ENCODE peak calls at places on chromosome 9, in ten cellular contexts. One of them, this sample, is unnamed.

GRCh38 chr9:35406183-35406959 is 83.5 kb upstream of the RUSC2 start:
- DNase-seq in pons: no peak
- DNase-seq in HFFc6: no peak
- DNase-seq in activated CD8-positive, alpha-beta memory T cell treated with anti-CD3 and anti-CD28 coated beads, Interleukin-2, amount 50 U/mL, for 48 hours: peak
- DNase-seq in pancreas: peak
- DNase-seq in CD8-positive, alpha-beta T cell: peak
- DNase-seq in Right ventricle myocardium superior: peak
- DNase-seq in amygdala: no peak
- DNase-seq in RPMI7951: no peak
- DNase-seq in posterior cingulate gyrus: no peak
- DNase-seq in this sample: no peak

GRCh38 chr9:93976081-93976480 is 20.9 kb upstream of the BARX1 start:
- DNase-seq in HFFc6: no peak
- DNase-seq in Right ventricle myocardium superior: no peak
- DNase-seq in activated CD8-positive, alpha-beta memory T cell treated with anti-CD3 and anti-CD28 coated beads, Interleukin-2, amount 50 U/mL, for 48 hours: no peak
- DNase-seq in CD8-positive, alpha-beta T cell: no peak
- DNase-seq in amygdala: no peak
- DNase-seq in pons: no peak
- DNase-seq in RPMI7951: no peak
- DNase-seq in pancreas: no peak
- DNase-seq in posterior cingulate gyrus: no peak
- DNase-seq in this sample: no peak

GRCh38 chr9:35705372-35705771 is 15.6 kb upstream of the TPM2 start:
- DNase-seq in HFFc6: no peak
- DNase-seq in posterior cingulate gyrus: no peak
- DNase-seq in pons: no peak
- DNase-seq in pancreas: no peak
- DNase-seq in RPMI7951: no peak
- DNase-seq in Right ventricle myocardium superior: peak
- DNase-seq in amygdala: no peak
- DNase-seq in CD8-positive, alpha-beta T cell: no peak
- DNase-seq in activated CD8-positive, alpha-beta memory T cell treated with anti-CD3 and anti-CD28 coated beads, Interleukin-2, amount 50 U/mL, for 48 hours: no peak
- DNase-seq in this sample: no peak

GRCh38 chr9:125418404-125418803 is 156.8 kb downstream of the GAPVD1 start:
- DNase-seq in activated CD8-positive, alpha-beta memory T cell treated with anti-CD3 and anti-CD28 coated beads, Interleukin-2, amount 50 U/mL, for 48 hours: no peak
- DNase-seq in amygdala: no peak
- DNase-seq in HFFc6: no peak
- DNase-seq in pancreas: no peak
- DNase-seq in posterior cingulate gyrus: no peak
- DNase-seq in RPMI7951: no peak
- DNase-seq in pons: no peak
- DNase-seq in CD8-positive, alpha-beta T cell: no peak
- DNase-seq in Right ventricle myocardium superior: no peak
- DNase-seq in this sample: no peak

GRCh38 chr9:114418053-114418452 is 30.3 kb upstream of the AKNA start:
- DNase-seq in activated CD8-positive, alpha-beta memory T cell treated with anti-CD3 and anti-CD28 coated beads, Interleukin-2, amount 50 U/mL, for 48 hours: no peak
- DNase-seq in posterior cingulate gyrus: no peak
- DNase-seq in pons: no peak
- DNase-seq in pancreas: no peak
- DNase-seq in Right ventricle myocardium superior: no peak
- DNase-seq in CD8-positive, alpha-beta T cell: no peak
- DNase-seq in amygdala: no peak
- DNase-seq in HFFc6: no peak
- DNase-seq in RPMI7951: no peak
- DNase-seq in this sample: no peak

GRCh38 chr9:116101516-116101915 is 52.1 kb upstream of the PAPPA start:
- DNase-seq in posterior cingulate gyrus: no peak
- DNase-seq in pons: no peak
- DNase-seq in HFFc6: peak
- DNase-seq in Right ventricle myocardium superior: no peak
- DNase-seq in pancreas: no peak
- DNase-seq in RPMI7951: no peak
- DNase-seq in activated CD8-positive, alpha-beta memory T cell treated with anti-CD3 and anti-CD28 coated beads, Interleukin-2, amount 50 U/mL, for 48 hours: no peak
- DNase-seq in amygdala: no peak
- DNase-seq in CD8-positive, alpha-beta T cell: no peak
- DNase-seq in this sample: no peak

GRCh38 chr9:37639109-37639748 is 11.5 kb upstream of the FRMPD1 start:
- DNase-seq in amygdala: no peak
- DNase-seq in pancreas: no peak
- DNase-seq in activated CD8-positive, alpha-beta memory T cell treated with anti-CD3 and anti-CD28 coated beads, Interleukin-2, amount 50 U/mL, for 48 hours: no peak
- DNase-seq in RPMI7951: peak
- DNase-seq in HFFc6: peak
- DNase-seq in posterior cingulate gyrus: no peak
- DNase-seq in pons: no peak
- DNase-seq in CD8-positive, alpha-beta T cell: no peak
- DNase-seq in Right ventricle myocardium superior: no peak
- DNase-seq in this sample: no peak

GRCh38 chr9:121963542-121963995 is 129.5 kb downstream of the TTLL11 start:
- DNase-seq in pancreas: no peak
- DNase-seq in amygdala: no peak
- DNase-seq in HFFc6: peak
- DNase-seq in pons: no peak
- DNase-seq in posterior cingulate gyrus: no peak
- DNase-seq in CD8-positive, alpha-beta T cell: no peak
- DNase-seq in activated CD8-positive, alpha-beta memory T cell treated with anti-CD3 and anti-CD28 coated beads, Interleukin-2, amount 50 U/mL, for 48 hours: no peak
- DNase-seq in Right ventricle myocardium superior: no peak
- DNase-seq in RPMI7951: peak
- DNase-seq in this sample: no peak

GRCh38 chr9:111926421-111926875 is 29.8 kb downstream of the UGCG start:
- DNase-seq in pons: peak
- DNase-seq in RPMI7951: peak
- DNase-seq in amygdala: no peak
- DNase-seq in CD8-positive, alpha-beta T cell: peak
- DNase-seq in Right ventricle myocardium superior: peak
- DNase-seq in HFFc6: no peak
- DNase-seq in pancreas: no peak
- DNase-seq in activated CD8-positive, alpha-beta memory T cell treated with anti-CD3 and anti-CD28 coated beads, Interleukin-2, amount 50 U/mL, for 48 hours: no peak
- DNase-seq in posterior cingulate gyrus: no peak
- DNase-seq in this sample: no peak

GRCh38 chr9:28696960-28697359 is 1123.7 kb upstream of the C9orf72 start:
- DNase-seq in RPMI7951: no peak
- DNase-seq in amygdala: no peak
- DNase-seq in posterior cingulate gyrus: no peak
- DNase-seq in HFFc6: no peak
- DNase-seq in pancreas: no peak
- DNase-seq in pons: no peak
- DNase-seq in CD8-positive, alpha-beta T cell: no peak
- DNase-seq in activated CD8-positive, alpha-beta memory T cell treated with anti-CD3 and anti-CD28 coated beads, Interleukin-2, amount 50 U/mL, for 48 hours: no peak
- DNase-seq in Right ventricle myocardium superior: no peak
- DNase-seq in this sample: no peak

GRCh38 chr9:116661037-116661954 is 25.8 kb upstream of the TRIM32 start:
- DNase-seq in Right ventricle myocardium superior: no peak
- DNase-seq in posterior cingulate gyrus: no peak
- DNase-seq in activated CD8-positive, alpha-beta memory T cell treated with anti-CD3 and anti-CD28 coated beads, Interleukin-2, amount 50 U/mL, for 48 hours: no peak
- DNase-seq in CD8-positive, alpha-beta T cell: no peak
- DNase-seq in pancreas: no peak
- DNase-seq in RPMI7951: peak
- DNase-seq in pons: peak
- DNase-seq in HFFc6: peak
- DNase-seq in amygdala: no peak
- DNase-seq in this sample: no peak

GRCh38 chr9:135907006-135907434 is 326 bp downstream of the CAMSAP1 start:
- DNase-seq in activated CD8-positive, alpha-beta memory T cell treated with anti-CD3 and anti-CD28 coated beads, Interleukin-2, amount 50 U/mL, for 48 hours: no peak
- DNase-seq in pancreas: peak
- DNase-seq in posterior cingulate gyrus: no peak
- DNase-seq in CD8-positive, alpha-beta T cell: no peak
- DNase-seq in pons: no peak
- DNase-seq in amygdala: no peak
- DNase-seq in RPMI7951: peak
- DNase-seq in Right ventricle myocardium superior: no peak
- DNase-seq in HFFc6: no peak
- DNase-seq in this sample: no peak

GRCh38 chr9:15738011-15738410 is 185.2 kb downstream of the CCDC171 start:
- DNase-seq in RPMI7951: peak
- DNase-seq in pons: no peak
- DNase-seq in posterior cingulate gyrus: no peak
- DNase-seq in pancreas: no peak
- DNase-seq in HFFc6: no peak
- DNase-seq in Right ventricle myocardium superior: no peak
- DNase-seq in amygdala: no peak
- DNase-seq in CD8-positive, alpha-beta T cell: no peak
- DNase-seq in activated CD8-positive, alpha-beta memory T cell treated with anti-CD3 and anti-CD28 coated beads, Interleukin-2, amount 50 U/mL, for 48 hours: no peak
- DNase-seq in this sample: no peak

GRCh38 chr9:126618590-126619335 is 5.0 kb downstream of the LMX1B start:
- DNase-seq in pancreas: no peak
- DNase-seq in HFFc6: no peak
- DNase-seq in pons: no peak
- DNase-seq in activated CD8-positive, alpha-beta memory T cell treated with anti-CD3 and anti-CD28 coated beads, Interleukin-2, amount 50 U/mL, for 48 hours: no peak
- DNase-seq in RPMI7951: no peak
- DNase-seq in amygdala: no peak
- DNase-seq in CD8-positive, alpha-beta T cell: no peak
- DNase-seq in Right ventricle myocardium superior: no peak
- DNase-seq in posterior cingulate gyrus: peak
- DNase-seq in this sample: peak

GRCh38 chr9:36855443-36856315 is 178.4 kb downstream of the PAX5 start:
- DNase-seq in pancreas: no peak
- DNase-seq in posterior cingulate gyrus: peak
- DNase-seq in amygdala: no peak
- DNase-seq in Right ventricle myocardium superior: peak
- DNase-seq in CD8-positive, alpha-beta T cell: peak
- DNase-seq in pons: no peak
- DNase-seq in activated CD8-positive, alpha-beta memory T cell treated with anti-CD3 and anti-CD28 coated beads, Interleukin-2, amount 50 U/mL, for 48 hours: peak
- DNase-seq in RPMI7951: peak
- DNase-seq in HFFc6: no peak
- DNase-seq in this sample: no peak

GRCh38 chr9:88339322-88339721 is 48.9 kb upstream of the SPIN1 start:
- DNase-seq in pancreas: no peak
- DNase-seq in HFFc6: no peak
- DNase-seq in RPMI7951: no peak
- DNase-seq in CD8-positive, alpha-beta T cell: no peak
- DNase-seq in activated CD8-positive, alpha-beta memory T cell treated with anti-CD3 and anti-CD28 coated beads, Interleukin-2, amount 50 U/mL, for 48 hours: no peak
- DNase-seq in Right ventricle myocardium superior: no peak
- DNase-seq in posterior cingulate gyrus: no peak
- DNase-seq in pons: no peak
- DNase-seq in amygdala: no peak
- DNase-seq in this sample: no peak

GRCh38 chr9:69085523-69086283 is 50.2 kb downstream of the FXN start:
- DNase-seq in amygdala: no peak
- DNase-seq in activated CD8-positive, alpha-beta memory T cell treated with anti-CD3 and anti-CD28 coated beads, Interleukin-2, amount 50 U/mL, for 48 hours: no peak
- DNase-seq in pancreas: no peak
- DNase-seq in RPMI7951: no peak
- DNase-seq in posterior cingulate gyrus: no peak
- DNase-seq in HFFc6: no peak
- DNase-seq in pons: no peak
- DNase-seq in Right ventricle myocardium superior: no peak
- DNase-seq in CD8-positive, alpha-beta T cell: no peak
- DNase-seq in this sample: peak

GRCh38 chr9:128495804-128496417 is 8.6 kb upstream of the GLE1 start:
- DNase-seq in CD8-positive, alpha-beta T cell: no peak
- DNase-seq in pons: no peak
- DNase-seq in pancreas: no peak
- DNase-seq in HFFc6: no peak
- DNase-seq in activated CD8-positive, alpha-beta memory T cell treated with anti-CD3 and anti-CD28 coated beads, Interleukin-2, amount 50 U/mL, for 48 hours: no peak
- DNase-seq in posterior cingulate gyrus: no peak
- DNase-seq in RPMI7951: no peak
- DNase-seq in Right ventricle myocardium superior: no peak
- DNase-seq in amygdala: no peak
- DNase-seq in this sample: peak

GRCh38 chr9:81848472-81848871 is 79.8 kb upstream of the SPATA31D4 start:
- DNase-seq in activated CD8-positive, alpha-beta memory T cell treated with anti-CD3 and anti-CD28 coated beads, Interleukin-2, amount 50 U/mL, for 48 hours: no peak
- DNase-seq in pons: peak
- DNase-seq in posterior cingulate gyrus: no peak
- DNase-seq in HFFc6: peak
- DNase-seq in CD8-positive, alpha-beta T cell: no peak
- DNase-seq in amygdala: no peak
- DNase-seq in RPMI7951: peak
- DNase-seq in Right ventricle myocardium superior: no peak
- DNase-seq in pancreas: no peak
- DNase-seq in this sample: no peak

GRCh38 chr9:23492126-23493002 is 333.7 kb downstream of the ELAVL2 start:
- DNase-seq in RPMI7951: peak
- DNase-seq in HFFc6: peak
- DNase-seq in amygdala: no peak
- DNase-seq in CD8-positive, alpha-beta T cell: no peak
- DNase-seq in Right ventricle myocardium superior: no peak
- DNase-seq in pancreas: no peak
- DNase-seq in pons: peak
- DNase-seq in activated CD8-positive, alpha-beta memory T cell treated with anti-CD3 and anti-CD28 coated beads, Interleukin-2, amount 50 U/mL, for 48 hours: no peak
- DNase-seq in posterior cingulate gyrus: no peak
- DNase-seq in this sample: no peak

GRCh38 chr9:90046317-90046861 is 441.6 kb downstream of the GADD45G start:
- DNase-seq in pons: no peak
- DNase-seq in posterior cingulate gyrus: no peak
- DNase-seq in RPMI7951: no peak
- DNase-seq in pancreas: no peak
- DNase-seq in Right ventricle myocardium superior: no peak
- DNase-seq in amygdala: no peak
- DNase-seq in CD8-positive, alpha-beta T cell: no peak
- DNase-seq in activated CD8-positive, alpha-beta memory T cell treated with anti-CD3 and anti-CD28 coated beads, Interleukin-2, amount 50 U/mL, for 48 hours: no peak
- DNase-seq in HFFc6: no peak
- DNase-seq in this sample: no peak

GRCh38 chr9:91914937-91915336 is 35.1 kb downstream of the ROR2 start:
- DNase-seq in HFFc6: no peak
- DNase-seq in posterior cingulate gyrus: no peak
- DNase-seq in pons: no peak
- DNase-seq in RPMI7951: no peak
- DNase-seq in activated CD8-positive, alpha-beta memory T cell treated with anti-CD3 and anti-CD28 coated beads, Interleukin-2, amount 50 U/mL, for 48 hours: no peak
- DNase-seq in Right ventricle myocardium superior: no peak
- DNase-seq in CD8-positive, alpha-beta T cell: no peak
- DNase-seq in pancreas: no peak
- DNase-seq in amygdala: no peak
- DNase-seq in this sample: no peak

GRCh38 chr9:35000535-35001284 is 11.2 kb downstream of the DNAJB5 start:
- DNase-seq in Right ventricle myocardium superior: no peak
- DNase-seq in amygdala: no peak
- DNase-seq in pancreas: no peak
- DNase-seq in posterior cingulate gyrus: no peak
- DNase-seq in activated CD8-positive, alpha-beta memory T cell treated with anti-CD3 and anti-CD28 coated beads, Interleukin-2, amount 50 U/mL, for 48 hours: no peak
- DNase-seq in RPMI7951: peak
- DNase-seq in HFFc6: peak
- DNase-seq in pons: no peak
- DNase-seq in CD8-positive, alpha-beta T cell: no peak
- DNase-seq in this sample: no peak

GRCh38 chr9:69236188-69236587 is 62.1 kb downstream of the TJP2 start:
- DNase-seq in Right ventricle myocardium superior: no peak
- DNase-seq in HFFc6: no peak
- DNase-seq in pons: no peak
- DNase-seq in amygdala: no peak
- DNase-seq in RPMI7951: no peak
- DNase-seq in pancreas: no peak
- DNase-seq in CD8-positive, alpha-beta T cell: no peak
- DNase-seq in activated CD8-positive, alpha-beta memory T cell treated with anti-CD3 and anti-CD28 coated beads, Interleukin-2, amount 50 U/mL, for 48 hours: no peak
- DNase-seq in posterior cingulate gyrus: no peak
- DNase-seq in this sample: no peak

GRCh38 chr9:69532359-69532758 is 139.8 kb downstream of the APBA1 start:
- DNase-seq in pancreas: no peak
- DNase-seq in Right ventricle myocardium superior: no peak
- DNase-seq in pons: no peak
- DNase-seq in posterior cingulate gyrus: peak
- DNase-seq in RPMI7951: no peak
- DNase-seq in CD8-positive, alpha-beta T cell: no peak
- DNase-seq in activated CD8-positive, alpha-beta memory T cell treated with anti-CD3 and anti-CD28 coated beads, Interleukin-2, amount 50 U/mL, for 48 hours: no peak
- DNase-seq in HFFc6: no peak
- DNase-seq in amygdala: no peak
- DNase-seq in this sample: no peak

GRCh38 chr9:127095416-127095815 is 27.0 kb downstream of the ANGPTL2 start:
- DNase-seq in pons: no peak
- DNase-seq in Right ventricle myocardium superior: no peak
- DNase-seq in posterior cingulate gyrus: no peak
- DNase-seq in HFFc6: no peak
- DNase-seq in pancreas: no peak
- DNase-seq in RPMI7951: no peak
- DNase-seq in amygdala: no peak
- DNase-seq in activated CD8-positive, alpha-beta memory T cell treated with anti-CD3 and anti-CD28 coated beads, Interleukin-2, amount 50 U/mL, for 48 hours: no peak
- DNase-seq in CD8-positive, alpha-beta T cell: no peak
- DNase-seq in this sample: no peak

GRCh38 chr9:84947412-84947972 is 278.0 kb downstream of the NTRK2 start:
- DNase-seq in RPMI7951: no peak
- DNase-seq in amygdala: no peak
- DNase-seq in pancreas: no peak
- DNase-seq in CD8-positive, alpha-beta T cell: no peak
- DNase-seq in pons: no peak
- DNase-seq in posterior cingulate gyrus: peak
- DNase-seq in Right ventricle myocardium superior: no peak
- DNase-seq in activated CD8-positive, alpha-beta memory T cell treated with anti-CD3 and anti-CD28 coated beads, Interleukin-2, amount 50 U/mL, for 48 hours: no peak
- DNase-seq in HFFc6: no peak
- DNase-seq in this sample: no peak

GRCh38 chr9:8903077-8903476 is 1103.5 kb upstream of the DMAC1 start:
- DNase-seq in HFFc6: no peak
- DNase-seq in pancreas: no peak
- DNase-seq in posterior cingulate gyrus: no peak
- DNase-seq in Right ventricle myocardium superior: no peak
- DNase-seq in activated CD8-positive, alpha-beta memory T cell treated with anti-CD3 and anti-CD28 coated beads, Interleukin-2, amount 50 U/mL, for 48 hours: no peak
- DNase-seq in pons: no peak
- DNase-seq in amygdala: no peak
- DNase-seq in CD8-positive, alpha-beta T cell: no peak
- DNase-seq in RPMI7951: no peak
- DNase-seq in this sample: no peak